ENCODE peak calls at places on chromosomes 2 and 18, in five cellular contexts. I is stimulated activated CD8-positive, alpha-beta memory T cell treated with anti-CD3 and anti-CD28 coated beads, Interleukin-4, amount 100 ng/mL, for 1 hour; M is NCI-H2029; R is HuH-7.5; C is progenitor cell of endocrine pancreas. U is an unnamed sample.

GRCh38 chr2:15300645-15301573 is 260.2 kb downstream of the NBAS start:
- DNase-seq in I (no peak), M (no peak), R (no peak), C (no peak), U (no peak)

GRCh38 chr18:10032331-10032979 is 118.6 kb downstream of the VAPA start:
- DNase-seq in I (peak), M (no peak), R (no peak), C (no peak), U (peak)

GRCh38 chr2:12948231-12948962 is 231.7 kb downstream of the TRIB2 start:
- DNase-seq in I (no peak), M (no peak), R (no peak), C (no peak), U (no peak)

GRCh38 chr2:161423351-161424178 is 7.5 kb downstream of the TBR1 start:
- DNase-seq in I (no peak), M (no peak), R (no peak), C (no peak), U (peak)

GRCh38 chr2:133844214-133844892 is 276.1 kb upstream of the NCKAP5 start:
- DNase-seq in I (peak), M (peak), R (peak), C (peak), U (peak)

GRCh38 chr2:174053784-174054183 is 88.6 kb upstream of the SP3 start:
- DNase-seq in I (no peak), M (no peak), R (no peak), C (no peak), U (no peak)

GRCh38 chr18:44958450-44958849 is 277.8 kb downstream of the SETBP1 start:
- DNase-seq in I (no peak), M (no peak), R (no peak), C (no peak), U (no peak)

GRCh38 chr18:60739212-60739611 is 366.6 kb upstream of the MC4R start:
- DNase-seq in I (no peak), M (no peak), R (no peak), C (no peak), U (no peak)

GRCh38 chr2:45194611-45195010 is 185.4 kb upstream of the SIX2 start:
- DNase-seq in I (no peak), M (no peak), R (no peak), C (no peak), U (no peak)

GRCh38 chr2:217731805-217732204 is 271.0 kb downstream of the TNS1 start:
- DNase-seq in I (no peak), M (no peak), R (no peak), C (no peak), U (no peak)

GRCh38 chr2:145752091-145752806 is 1232.3 kb upstream of the ZEB2 start:
- DNase-seq in I (no peak), M (peak), R (peak), C (no peak), U (no peak)